ENCODE peak calls at places on chromosomes 1 and 21, in seven cellular contexts. One of them, this sample, is unnamed.

GRCh38 chr1:50812346-50812745 is 147.7 kb downstream of the FAF1 start:
- DNase-seq in GM10248: no peak
- DNase-seq in heart left ventricle: no peak
- DNase-seq in activated CD8-positive, alpha-beta memory T cell treated with anti-CD3 and anti-CD28 coated beads for 4 hours: no peak
- DNase-seq in M059J: no peak
- DNase-seq in progenitor cell of endocrine pancreas: no peak
- DNase-seq in GM20000: no peak
- DNase-seq in this sample: no peak

GRCh38 chr1:33428661-33429060 is 2.2 kb downstream of the PHC2 start:
- DNase-seq in heart left ventricle: no peak
- DNase-seq in activated CD8-positive, alpha-beta memory T cell treated with anti-CD3 and anti-CD28 coated beads for 4 hours: no peak
- DNase-seq in GM10248: no peak
- DNase-seq in GM20000: no peak
- DNase-seq in progenitor cell of endocrine pancreas: no peak
- DNase-seq in M059J: no peak
- DNase-seq in this sample: no peak

GRCh38 chr21:44199448-44199847 is 41.3 kb downstream of the ICOSLG start:
- DNase-seq in M059J: no peak
- DNase-seq in activated CD8-positive, alpha-beta memory T cell treated with anti-CD3 and anti-CD28 coated beads for 4 hours: no peak
- DNase-seq in GM20000: no peak
- DNase-seq in progenitor cell of endocrine pancreas: no peak
- DNase-seq in heart left ventricle: no peak
- DNase-seq in GM10248: no peak
- DNase-seq in this sample: no peak

GRCh38 chr1:81811757-81812371 is 11.1 kb downstream of the ADGRL2 start:
- DNase-seq in progenitor cell of endocrine pancreas: no peak
- DNase-seq in GM10248: no peak
- DNase-seq in heart left ventricle: no peak
- DNase-seq in M059J: no peak
- DNase-seq in GM20000: no peak
- DNase-seq in activated CD8-positive, alpha-beta memory T cell treated with anti-CD3 and anti-CD28 coated beads for 4 hours: no peak
- DNase-seq in this sample: no peak

GRCh38 chr1:181324797-181325616 is 158.3 kb upstream of the CACNA1E start:
- DNase-seq in GM20000: no peak
- DNase-seq in progenitor cell of endocrine pancreas: no peak
- DNase-seq in GM10248: no peak
- DNase-seq in activated CD8-positive, alpha-beta memory T cell treated with anti-CD3 and anti-CD28 coated beads for 4 hours: peak; percentile 48
- DNase-seq in heart left ventricle: no peak
- DNase-seq in M059J: peak; percentile 21
- DNase-seq in this sample: no peak

GRCh38 chr21:16533692-16534407 is 804.1 kb downstream of the USP25 start:
- DNase-seq in M059J: peak; percentile 61
- DNase-seq in GM10248: no peak
- DNase-seq in GM20000: no peak
- DNase-seq in activated CD8-positive, alpha-beta memory T cell treated with anti-CD3 and anti-CD28 coated beads for 4 hours: no peak
- DNase-seq in heart left ventricle: no peak
- DNase-seq in progenitor cell of endocrine pancreas: no peak
- DNase-seq in this sample: no peak

GRCh38 chr1:192474080-192474683 is 101.4 kb upstream of the RGS1 start:
- DNase-seq in GM10248: peak; percentile 35
- DNase-seq in GM20000: peak; percentile 31
- DNase-seq in progenitor cell of endocrine pancreas: no peak
- DNase-seq in heart left ventricle: no peak
- DNase-seq in activated CD8-positive, alpha-beta memory T cell treated with anti-CD3 and anti-CD28 coated beads for 4 hours: no peak
- DNase-seq in M059J: peak; percentile 41
- DNase-seq in this sample: no peak

GRCh38 chr1:240501115-240501514 is 110.8 kb downstream of the GREM2 start:
- DNase-seq in progenitor cell of endocrine pancreas: no peak
- DNase-seq in GM20000: no peak
- DNase-seq in activated CD8-positive, alpha-beta memory T cell treated with anti-CD3 and anti-CD28 coated beads for 4 hours: no peak
- DNase-seq in M059J: peak; percentile 71
- DNase-seq in heart left ventricle: no peak
- DNase-seq in GM10248: no peak
- DNase-seq in this sample: no peak

GRCh38 chr1:150281221-150281757 is 1.1 kb upstream of the CIART start:
- DNase-seq in M059J: peak; percentile 77
- DNase-seq in activated CD8-positive, alpha-beta memory T cell treated with anti-CD3 and anti-CD28 coated beads for 4 hours: peak; percentile 43
- DNase-seq in GM20000: peak; percentile 50
- DNase-seq in heart left ventricle: peak; percentile 75
- DNase-seq in progenitor cell of endocrine pancreas: no peak
- DNase-seq in GM10248: peak; percentile 45
- DNase-seq in this sample: peak; percentile 37

GRCh38 chr1:221806984-221807383 is 65.1 kb upstream of the DUSP10 start:
- DNase-seq in GM10248: no peak
- DNase-seq in activated CD8-positive, alpha-beta memory T cell treated with anti-CD3 and anti-CD28 coated beads for 4 hours: no peak
- DNase-seq in heart left ventricle: no peak
- DNase-seq in GM20000: no peak
- DNase-seq in M059J: no peak
- DNase-seq in progenitor cell of endocrine pancreas: no peak
- DNase-seq in this sample: no peak

GRCh38 chr21:15003463-15004135 is 61.2 kb downstream of the NRIP1 start:
- DNase-seq in activated CD8-positive, alpha-beta memory T cell treated with anti-CD3 and anti-CD28 coated beads for 4 hours: no peak
- DNase-seq in M059J: no peak
- DNase-seq in progenitor cell of endocrine pancreas: no peak
- DNase-seq in GM20000: no peak
- DNase-seq in GM10248: no peak
- DNase-seq in heart left ventricle: no peak
- DNase-seq in this sample: no peak

GRCh38 chr1:39076127-39076798 is 50.1 kb downstream of the NDUFS5 start:
- DNase-seq in activated CD8-positive, alpha-beta memory T cell treated with anti-CD3 and anti-CD28 coated beads for 4 hours: no peak
- DNase-seq in GM20000: no peak
- DNase-seq in heart left ventricle: peak; percentile 63
- DNase-seq in progenitor cell of endocrine pancreas: no peak
- DNase-seq in GM10248: no peak
- DNase-seq in M059J: peak; percentile 67
- DNase-seq in this sample: no peak

GRCh38 chr1:155134858-155135415 is 715 bp upstream of the SLC50A1 start:
- DNase-seq in GM20000: peak; percentile 74
- DNase-seq in progenitor cell of endocrine pancreas: peak; percentile 52
- DNase-seq in M059J: peak; percentile 99
- DNase-seq in heart left ventricle: peak; percentile 90
- DNase-seq in activated CD8-positive, alpha-beta memory T cell treated with anti-CD3 and anti-CD28 coated beads for 4 hours: peak; percentile 45
- DNase-seq in GM10248: peak; percentile 50
- DNase-seq in this sample: peak; percentile 70

GRCh38 chr1:62209931-62210595 is 15.4 kb downstream of the L1TD1 start:
- DNase-seq in activated CD8-positive, alpha-beta memory T cell treated with anti-CD3 and anti-CD28 coated beads for 4 hours: no peak
- DNase-seq in heart left ventricle: no peak
- DNase-seq in M059J: peak; percentile 69
- DNase-seq in GM10248: no peak
- DNase-seq in progenitor cell of endocrine pancreas: no peak
- DNase-seq in GM20000: no peak
- DNase-seq in this sample: no peak

GRCh38 chr1:63547621-63548294 is 24.4 kb downstream of the EFCAB7 start:
- DNase-seq in heart left ventricle: no peak
- DNase-seq in activated CD8-positive, alpha-beta memory T cell treated with anti-CD3 and anti-CD28 coated beads for 4 hours: no peak
- DNase-seq in progenitor cell of endocrine pancreas: no peak
- DNase-seq in M059J: no peak
- DNase-seq in GM20000: no peak
- DNase-seq in GM10248: no peak
- DNase-seq in this sample: no peak

GRCh38 chr1:184622136-184622823 is 132.4 kb downstream of the EDEM3 start:
- DNase-seq in GM20000: no peak
- DNase-seq in M059J: peak; percentile 77
- DNase-seq in GM10248: no peak
- DNase-seq in activated CD8-positive, alpha-beta memory T cell treated with anti-CD3 and anti-CD28 coated beads for 4 hours: no peak
- DNase-seq in progenitor cell of endocrine pancreas: no peak
- DNase-seq in heart left ventricle: peak; percentile 71
- DNase-seq in this sample: no peak

GRCh38 chr1:183604048-183604808 is 14.0 kb upstream of the NCF2 start:
- DNase-seq in GM10248: peak; percentile 59
- DNase-seq in heart left ventricle: peak; percentile 40
- DNase-seq in M059J: peak; percentile 97
- DNase-seq in progenitor cell of endocrine pancreas: no peak
- DNase-seq in activated CD8-positive, alpha-beta memory T cell treated with anti-CD3 and anti-CD28 coated beads for 4 hours: no peak
- DNase-seq in GM20000: peak; percentile 58
- DNase-seq in this sample: no peak

GRCh38 chr21:35037384-35038105 is 11.6 kb downstream of the RUNX1 start:
- DNase-seq in M059J: no peak
- DNase-seq in activated CD8-positive, alpha-beta memory T cell treated with anti-CD3 and anti-CD28 coated beads for 4 hours: no peak
- DNase-seq in GM10248: no peak
- DNase-seq in heart left ventricle: no peak
- DNase-seq in progenitor cell of endocrine pancreas: no peak
- DNase-seq in GM20000: no peak
- DNase-seq in this sample: no peak

GRCh38 chr21:36703123-36703522 is 4.2 kb downstream of the SIM2 start:
- DNase-seq in heart left ventricle: no peak
- DNase-seq in M059J: no peak
- DNase-seq in GM20000: no peak
- DNase-seq in activated CD8-positive, alpha-beta memory T cell treated with anti-CD3 and anti-CD28 coated beads for 4 hours: no peak
- DNase-seq in GM10248: peak; percentile 12
- DNase-seq in progenitor cell of endocrine pancreas: no peak
- DNase-seq in this sample: no peak

GRCh38 chr1:41242645-41243171 is 602 bp upstream of the SCMH1 start:
- DNase-seq in M059J: peak; percentile 46
- DNase-seq in heart left ventricle: peak; percentile 14
- DNase-seq in activated CD8-positive, alpha-beta memory T cell treated with anti-CD3 and anti-CD28 coated beads for 4 hours: no peak
- DNase-seq in GM20000: no peak
- DNase-seq in progenitor cell of endocrine pancreas: no peak
- DNase-seq in GM10248: no peak
- DNase-seq in this sample: no peak

GRCh38 chr1:3050603-3051002 is 18.4 kb upstream of the PRDM16 start:
- DNase-seq in progenitor cell of endocrine pancreas: no peak
- DNase-seq in GM20000: no peak
- DNase-seq in heart left ventricle: no peak
- DNase-seq in GM10248: no peak
- DNase-seq in M059J: no peak
- DNase-seq in activated CD8-positive, alpha-beta memory T cell treated with anti-CD3 and anti-CD28 coated beads for 4 hours: no peak
- DNase-seq in this sample: no peak

GRCh38 chr1:54928327-54928726 is 41.3 kb upstream of the DHCR24 start:
- DNase-seq in GM20000: no peak
- DNase-seq in GM10248: no peak
- DNase-seq in M059J: no peak
- DNase-seq in activated CD8-positive, alpha-beta memory T cell treated with anti-CD3 and anti-CD28 coated beads for 4 hours: no peak
- DNase-seq in progenitor cell of endocrine pancreas: no peak
- DNase-seq in heart left ventricle: no peak
- DNase-seq in this sample: no peak

GRCh38 chr1:193462629-193463320 is 276.4 kb upstream of the B3GALT2 start:
- DNase-seq in GM10248: no peak
- DNase-seq in GM20000: no peak
- DNase-seq in activated CD8-positive, alpha-beta memory T cell treated with anti-CD3 and anti-CD28 coated beads for 4 hours: no peak
- DNase-seq in M059J: peak; percentile 53
- DNase-seq in progenitor cell of endocrine pancreas: no peak
- DNase-seq in heart left ventricle: no peak
- DNase-seq in this sample: no peak

GRCh38 chr1:214224605-214225354 is 56.2 kb upstream of the SMYD2 start:
- DNase-seq in GM20000: no peak
- DNase-seq in M059J: peak; percentile 42
- DNase-seq in heart left ventricle: no peak
- DNase-seq in GM10248: no peak
- DNase-seq in activated CD8-positive, alpha-beta memory T cell treated with anti-CD3 and anti-CD28 coated beads for 4 hours: no peak
- DNase-seq in progenitor cell of endocrine pancreas: no peak
- DNase-seq in this sample: no peak

GRCh38 chr1:116151739-116152576 is 40.8 kb downstream of the MAB21L3 start:
- DNase-seq in M059J: peak; percentile 75
- DNase-seq in progenitor cell of endocrine pancreas: peak; percentile 69
- DNase-seq in GM10248: peak; percentile 93
- DNase-seq in GM20000: peak; percentile 96
- DNase-seq in activated CD8-positive, alpha-beta memory T cell treated with anti-CD3 and anti-CD28 coated beads for 4 hours: peak; percentile 63
- DNase-seq in heart left ventricle: peak; percentile 79
- DNase-seq in this sample: peak; percentile 64

GRCh38 chr1:41408691-41409090 is 47.5 kb downstream of the FOXO6 start:
- DNase-seq in activated CD8-positive, alpha-beta memory T cell treated with anti-CD3 and anti-CD28 coated beads for 4 hours: no peak
- DNase-seq in heart left ventricle: no peak
- DNase-seq in GM10248: no peak
- DNase-seq in progenitor cell of endocrine pancreas: no peak
- DNase-seq in M059J: no peak
- DNase-seq in GM20000: no peak
- DNase-seq in this sample: no peak

GRCh38 chr1:171251741-171252300 is 3.5 kb downstream of the FMO1 start:
- DNase-seq in progenitor cell of endocrine pancreas: peak; percentile 33
- DNase-seq in heart left ventricle: no peak
- DNase-seq in activated CD8-positive, alpha-beta memory T cell treated with anti-CD3 and anti-CD28 coated beads for 4 hours: no peak
- DNase-seq in M059J: peak; percentile 14
- DNase-seq in GM10248: no peak
- DNase-seq in GM20000: peak; percentile 31
- DNase-seq in this sample: no peak

This sample was measured in activated CD4-positive, alpha-beta T cell treated with anti-CD3 and anti-CD28 coated beads, Interleukin-2, amount 50 U/mL, for 24 hours.